ENCODE peak calls at places on chromosomes 5 and 9, in nine cellular contexts. Q is upper lobe of right lung; A is esophagus squamous epithelium; Z is Peyer's patch; Y is lower lobe of right lung; R is GM23338; I is WERI-Rb-1; B is breast epithelium; M is CD4-positive, alpha-beta memory T cell. J is an unnamed sample.
A peak's percentile ranks its signal among the peaks of the same experiment; 100 is the strongest.

GRCh38 chr9:76371901-76372300 is 22.3 kb downstream of the RFK start:
- DNase-seq in Q (no peak), A (no peak), Z (no peak), Y (no peak), R (no peak), I (no peak), B (no peak), M (no peak), J (no peak)

GRCh38 chr9:84953252-84953773 is 283.8 kb downstream of the NTRK2 start:
- DNase-seq in Q (no peak), A (no peak), Z (no peak), Y (no peak), R (no peak), I (no peak), B (no peak), M (no peak), J (no peak)

GRCh38 chr5:73135429-73136276 is 15.3 kb downstream of the TMEM171 start:
- DNase-seq in Q (no peak), A (no peak), Z (no peak), Y (no peak), R (peak; percentile 75), I (peak; percentile 54), B (no peak), M (no peak), J (no peak)

GRCh38 chr5:34552129-34552528 is 104.0 kb upstream of the RAI14 start:
- DNase-seq in Q (no peak), A (no peak), Z (no peak), Y (no peak), R (no peak), I (no peak), B (no peak), M (no peak), J (no peak)

GRCh38 chr9:132609829-132610228 is 27.4 kb downstream of the BARHL1 start:
- DNase-seq in Q (no peak), A (no peak), Z (no peak), Y (no peak), R (no peak), I (no peak), B (no peak), M (no peak), J (no peak)

GRCh38 chr9:137305060-137305787 is 3.2 kb upstream of the NRARP start:
- DNase-seq in Q (peak; percentile 84), A (no peak), Z (peak; percentile 49), Y (peak; percentile 75), R (peak; percentile 78), I (peak; percentile 92), B (peak; percentile 76), M (peak; percentile 53), J (peak; percentile 75)

GRCh38 chr9:78029601-78030552 is 1.7 kb downstream of the GNAQ start:
- DNase-seq in Q (no peak), A (no peak), Z (no peak), Y (peak; percentile 47), R (peak; percentile 40), I (no peak), B (no peak), M (peak; percentile 55), J (no peak)

GRCh38 chr5:150641006-150641570 is 628 bp downstream of the SYNPO start:
- DNase-seq in Q (no peak), A (no peak), Z (no peak), Y (no peak), R (no peak), I (no peak), B (no peak), M (no peak), J (no peak)

GRCh38 chr5:78930742-78931141 is 54.4 kb downstream of the ARSB start:
- DNase-seq in Q (no peak), A (no peak), Z (no peak), Y (no peak), R (no peak), I (no peak), B (no peak), M (no peak), J (no peak)

GRCh38 chr5:5343581-5343980 is 78.9 kb upstream of the ICE1 start:
- DNase-seq in Q (no peak), A (no peak), Z (no peak), Y (no peak), R (no peak), I (no peak), B (no peak), M (no peak), J (no peak)

GRCh38 chr5:5342784-5343183 is 79.7 kb upstream of the ICE1 start:
- DNase-seq in Q (no peak), A (no peak), Z (no peak), Y (no peak), R (no peak), I (no peak), B (no peak), M (no peak), J (no peak)

GRCh38 chr5:5341531-5342292 is 80.8 kb upstream of the ICE1 start:
- DNase-seq in Q (no peak), A (no peak), Z (no peak), Y (no peak), R (no peak), I (no peak), B (no peak), M (no peak), J (no peak)

GRCh38 chr5:5339257-5339656 is 83.2 kb upstream of the ICE1 start:
- DNase-seq in Q (no peak), A (no peak), Z (no peak), Y (no peak), R (no peak), I (no peak), B (no peak), M (no peak), J (no peak)

DNA sequence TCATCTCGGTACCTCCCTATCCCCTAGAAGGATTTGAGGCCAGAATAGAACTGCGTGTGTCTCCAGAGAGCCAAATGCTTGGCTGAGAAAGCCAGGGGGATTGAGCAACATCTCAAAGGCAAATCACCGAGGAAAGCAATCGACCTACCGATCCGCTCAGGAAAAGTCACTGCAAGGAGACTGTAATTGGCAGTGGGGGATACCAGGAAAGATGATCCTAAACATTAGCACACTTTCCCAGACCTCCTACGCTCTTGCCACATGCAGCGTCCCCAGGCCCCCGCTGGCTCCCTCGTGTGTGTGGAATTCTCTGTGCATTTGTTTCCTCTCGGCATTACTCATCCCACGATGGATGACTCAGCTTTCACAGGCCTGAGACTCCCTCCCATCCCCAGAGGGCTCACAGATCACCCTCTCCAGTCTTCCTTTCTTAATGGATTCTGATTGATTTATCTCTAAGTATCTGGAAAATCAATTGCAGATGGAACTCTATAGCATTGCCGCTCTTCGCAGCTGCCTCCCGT is 82.2 kb upstream of the ICE1 start:
- DNase-seq in Q (no peak), A (no peak), Z (peak; percentile 18), Y (no peak), R (peak; percentile 75), I (peak; percentile 26), B (no peak), M (no peak), J (no peak)
- H3K4me3 ChIP-seq in Q (no peak overlapping the region), A (no peak overlapping the region), Z (no peak overlapping the region), Y (no peak overlapping the region), R (no peak overlapping the region), I (no peak overlapping the region), B (peak overlapping the region; percentile 27), M (no peak overlapping the region), J (no peak overlapping the region)

GRCh38 chr5:74949976-74950375 is 83.8 kb upstream of the FAM169A start:
- DNase-seq in Q (no peak), A (no peak), Z (no peak), Y (no peak), R (no peak), I (no peak), B (no peak), M (no peak), J (no peak)
- H3K27ac ChIP-seq in Q (no peak overlapping the region), A (no peak overlapping the region), Z (no peak overlapping the region), Y (no peak overlapping the region), R (no peak overlapping the region), I (no peak overlapping the region), B (peak overlapping the region; percentile 28), M (no peak overlapping the region), J (no peak overlapping the region)

GRCh38 chr9:125888220-125888619 is 141.0 kb downstream of the PBX3 start:
- DNase-seq in Q (no peak), A (no peak), Z (no peak), Y (no peak), R (no peak), I (no peak), B (no peak), M (no peak), J (no peak)

GRCh38 chr9:125890793-125891192 is 143.6 kb downstream of the PBX3 start:
- DNase-seq in Q (no peak), A (no peak), Z (no peak), Y (no peak), R (no peak), I (no peak), B (no peak), M (no peak), J (no peak)

GRCh38 chr9:125889122-125889523 is 141.9 kb downstream of the PBX3 start:
- DNase-seq in Q (peak; percentile 61), A (no peak), Z (no peak), Y (peak; percentile 51), R (no peak), I (peak; percentile 22), B (no peak), M (no peak), J (no peak)

GRCh38 chr9:125886365-125886764 is 139.2 kb downstream of the PBX3 start:
- DNase-seq in Q (no peak), A (no peak), Z (no peak), Y (no peak), R (no peak), I (no peak), B (no peak), M (no peak), J (no peak)

DNA sequence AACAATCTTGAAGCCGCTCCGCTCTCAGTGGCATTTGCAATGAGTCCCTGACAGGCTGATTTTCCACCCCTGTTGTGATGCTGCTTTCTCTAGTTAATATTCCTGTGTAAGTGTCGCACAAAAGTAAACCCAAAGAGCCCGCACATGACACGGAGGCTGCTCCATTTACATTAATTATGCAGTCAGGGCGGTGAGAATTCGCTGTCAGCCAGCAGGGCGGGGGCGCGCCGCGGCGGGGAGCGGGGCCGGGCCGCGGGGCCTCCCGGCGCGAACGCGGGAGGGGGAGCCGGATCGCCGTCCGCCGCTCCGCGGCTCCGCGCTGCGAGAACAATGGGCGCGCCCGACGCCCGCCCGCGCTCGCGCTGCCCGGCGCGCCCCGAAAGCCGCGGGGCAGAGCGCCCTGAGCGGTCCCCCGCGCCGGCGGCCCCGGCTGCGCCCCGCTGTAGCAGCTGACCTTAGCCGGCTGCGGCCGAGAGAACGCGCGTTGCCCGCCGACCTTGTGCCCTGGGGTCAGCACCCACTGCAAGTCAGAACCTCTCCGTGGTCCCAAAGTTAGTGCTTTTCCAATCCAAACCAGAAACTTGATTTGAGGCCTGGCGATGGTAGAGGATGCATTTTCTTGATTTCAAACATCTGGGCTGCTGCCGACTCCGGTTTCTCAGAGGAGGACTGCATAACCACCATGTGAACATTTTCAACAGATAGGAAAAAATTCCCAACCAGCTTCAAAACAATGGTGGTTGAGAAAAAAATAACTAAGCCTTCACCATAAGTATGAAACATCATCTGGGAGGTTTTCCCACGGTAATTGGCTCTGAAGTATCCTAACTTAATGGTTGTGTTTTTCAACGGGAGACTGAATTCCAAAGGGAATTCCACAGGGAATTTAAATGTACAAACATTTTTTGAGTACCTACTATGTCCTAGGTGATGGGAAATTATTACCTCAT is 142.6 kb downstream of the PBX3 start:
- DNase-seq in Q (peak; percentile 69), A (no peak), Z (no peak), Y (peak; percentile 53), R (peak; percentile 77), I (peak; percentile 65), B (no peak), M (peak; percentile 32), J (peak; percentile 6)
- H3K4me3 ChIP-seq in Q (peak overlapping the region; percentile 49), A (peak overlapping the region; percentile 29), Z (peak overlapping the region; percentile 34), Y (peak overlapping the region; percentile 57), R (peak overlapping the region; percentile 58), I (peak overlapping the region; percentile 73), B (peak overlapping the region; percentile 69), M (peak overlapping the region; percentile 42), J (peak overlapping the region; percentile 56)

GRCh38 chr5:174532453-174533126 is 191.8 kb upstream of the MSX2 start:
- DNase-seq in Q (peak; percentile 86), A (no peak), Z (peak; percentile 17), Y (peak; percentile 85), R (peak; percentile 90), I (peak; percentile 20), B (peak; percentile 71), M (no peak), J (no peak)
- H3K27ac ChIP-seq in Q (no peak overlapping the region), A (no peak overlapping the region), Z (no peak overlapping the region), Y (no peak overlapping the region), R (no peak overlapping the region), I (no peak overlapping the region), B (no peak overlapping the region), M (no peak overlapping the region), J (no peak overlapping the region)

J was measured in CD8-positive, alpha-beta T cell.